ENCODE peak calls at places on chromosomes 2 and 18, in four cellular contexts. One of them, this sample, is unnamed.
A peak's percentile ranks its signal among the peaks of the same experiment; 100 is the strongest.

GRCh38 chr2:85428343-85428881 is 9.9 kb downstream of the SH2D6 start:
- DNase-seq in CD8-positive, alpha-beta T cell: no peak
- DNase-seq in effector memory CD4-positive, alpha-beta T cell: no peak
- DNase-seq in tibial artery: no peak
- DNase-seq in this sample: no peak

GRCh38 chr2:220432645-220433044 is 805.2 kb downstream of the SLC4A3 start:
- DNase-seq in CD8-positive, alpha-beta T cell: no peak
- DNase-seq in effector memory CD4-positive, alpha-beta T cell: no peak
- DNase-seq in tibial artery: no peak
- DNase-seq in this sample: no peak

GRCh38 chr2:227482638-227483340 is 10.8 kb downstream of the AGFG1 start:
- DNase-seq in CD8-positive, alpha-beta T cell: no peak
- DNase-seq in effector memory CD4-positive, alpha-beta T cell: no peak
- DNase-seq in tibial artery: no peak
- DNase-seq in this sample: no peak

GRCh38 chr2:48165066-48165753 is 258.9 kb upstream of the FBXO11 start:
- DNase-seq in CD8-positive, alpha-beta T cell: no peak
- DNase-seq in effector memory CD4-positive, alpha-beta T cell: no peak
- DNase-seq in tibial artery: no peak
- DNase-seq in this sample: no peak

GRCh38 chr18:23121133-23121532 is 14.2 kb upstream of the CABLES1 start:
- DNase-seq in CD8-positive, alpha-beta T cell: no peak
- DNase-seq in effector memory CD4-positive, alpha-beta T cell: no peak
- DNase-seq in tibial artery: no peak
- DNase-seq in this sample: no peak

GRCh38 chr2:231104115-231104713 is 20.6 kb downstream of the HTR2B start:
- DNase-seq in CD8-positive, alpha-beta T cell: peak; percentile 62
- DNase-seq in effector memory CD4-positive, alpha-beta T cell: peak; percentile 25
- DNase-seq in tibial artery: peak; percentile 76
- DNase-seq in this sample: no peak

GRCh38 chr18:51151568-51152511 is 45.6 kb downstream of the MEX3C start:
- DNase-seq in CD8-positive, alpha-beta T cell: peak; percentile 78
- DNase-seq in effector memory CD4-positive, alpha-beta T cell: peak; percentile 42
- DNase-seq in tibial artery: no peak
- DNase-seq in this sample: no peak

GRCh38 chr2:233075966-233076339 is 15.8 kb downstream of the INPP5D start:
- DNase-seq in CD8-positive, alpha-beta T cell: peak; percentile 69
- DNase-seq in effector memory CD4-positive, alpha-beta T cell: no peak
- DNase-seq in tibial artery: no peak
- DNase-seq in this sample: peak; percentile 62

GRCh38 chr2:33597026-33597425 is 2.1 kb downstream of the FAM98A start:
- DNase-seq in CD8-positive, alpha-beta T cell: no peak
- DNase-seq in effector memory CD4-positive, alpha-beta T cell: no peak
- DNase-seq in tibial artery: no peak
- DNase-seq in this sample: no peak

GRCh38 chr18:76496200-76496890 is 1.3 kb upstream of the ZNF516 start:
- DNase-seq in CD8-positive, alpha-beta T cell: no peak
- DNase-seq in effector memory CD4-positive, alpha-beta T cell: no peak
- DNase-seq in tibial artery: peak; percentile 66
- DNase-seq in this sample: peak; percentile 83

GRCh38 chr18:35817604-35818352 is 154.7 kb upstream of the RMP24 start:
- DNase-seq in CD8-positive, alpha-beta T cell: no peak
- DNase-seq in effector memory CD4-positive, alpha-beta T cell: no peak
- DNase-seq in tibial artery: no peak
- DNase-seq in this sample: no peak

GRCh38 chr18:74146756-74147155 is 878 bp downstream of the FBXO15 start:
- DNase-seq in CD8-positive, alpha-beta T cell: no peak
- DNase-seq in effector memory CD4-positive, alpha-beta T cell: no peak
- DNase-seq in tibial artery: no peak
- DNase-seq in this sample: no peak

GRCh38 chr18:60075477-60075876 is 175.7 kb downstream of the PMAIP1 start:
- DNase-seq in CD8-positive, alpha-beta T cell: no peak
- DNase-seq in effector memory CD4-positive, alpha-beta T cell: no peak
- DNase-seq in tibial artery: no peak
- DNase-seq in this sample: no peak

GRCh38 chr2:214242797-214243196 is 168.1 kb upstream of the VWC2L start:
- DNase-seq in CD8-positive, alpha-beta T cell: no peak
- DNase-seq in effector memory CD4-positive, alpha-beta T cell: no peak
- DNase-seq in tibial artery: no peak
- DNase-seq in this sample: no peak

GRCh38 chr2:10404324-10405143 is 43.6 kb downstream of the ODC1 start:
- DNase-seq in CD8-positive, alpha-beta T cell: no peak
- DNase-seq in effector memory CD4-positive, alpha-beta T cell: no peak
- DNase-seq in tibial artery: no peak
- DNase-seq in this sample: no peak

GRCh38 chr2:66270247-66270646 is 164.7 kb upstream of the MEIS1 start:
- DNase-seq in CD8-positive, alpha-beta T cell: no peak
- DNase-seq in effector memory CD4-positive, alpha-beta T cell: no peak
- DNase-seq in tibial artery: no peak
- DNase-seq in this sample: no peak

GRCh38 chr2:79801082-79801481 is 288.2 kb downstream of the CTNNA2 start:
- DNase-seq in CD8-positive, alpha-beta T cell: no peak
- DNase-seq in effector memory CD4-positive, alpha-beta T cell: no peak
- DNase-seq in tibial artery: no peak
- DNase-seq in this sample: no peak

GRCh38 chr2:60961457-60961856 is 56.1 kb upstream of the PEX13 start:
- DNase-seq in CD8-positive, alpha-beta T cell: no peak
- DNase-seq in effector memory CD4-positive, alpha-beta T cell: no peak
- DNase-seq in tibial artery: no peak
- DNase-seq in this sample: no peak

GRCh38 chr2:31693882-31694281 is 113.1 kb upstream of the SRD5A2 start:
- DNase-seq in CD8-positive, alpha-beta T cell: no peak
- DNase-seq in effector memory CD4-positive, alpha-beta T cell: no peak
- DNase-seq in tibial artery: no peak
- DNase-seq in this sample: no peak

GRCh38 chr2:216664593-216665034 is 30.7 kb downstream of the IGFBP5 start:
- DNase-seq in CD8-positive, alpha-beta T cell: no peak
- DNase-seq in effector memory CD4-positive, alpha-beta T cell: no peak
- DNase-seq in tibial artery: no peak
- DNase-seq in this sample: no peak

GRCh38 chr2:203579131-203579643 is 44.1 kb upstream of the RAPH1 start:
- DNase-seq in CD8-positive, alpha-beta T cell: no peak
- DNase-seq in effector memory CD4-positive, alpha-beta T cell: no peak
- DNase-seq in tibial artery: no peak
- DNase-seq in this sample: peak; percentile 76

GRCh38 chr18:6269933-6270332 is 144.8 kb downstream of the L3MBTL4 start:
- DNase-seq in CD8-positive, alpha-beta T cell: no peak
- DNase-seq in effector memory CD4-positive, alpha-beta T cell: no peak
- DNase-seq in tibial artery: no peak
- DNase-seq in this sample: no peak

GRCh38 chr2:152284398-152284797 is 50.6 kb upstream of the FMNL2 start:
- DNase-seq in CD8-positive, alpha-beta T cell: no peak
- DNase-seq in effector memory CD4-positive, alpha-beta T cell: no peak
- DNase-seq in tibial artery: no peak
- DNase-seq in this sample: no peak

GRCh38 chr2:25161055-25161781 is 7.2 kb downstream of the POMC start:
- DNase-seq in CD8-positive, alpha-beta T cell: peak; percentile 87
- DNase-seq in effector memory CD4-positive, alpha-beta T cell: peak; percentile 64
- DNase-seq in tibial artery: no peak
- DNase-seq in this sample: no peak

GRCh38 chr18:5469340-5469739 is 74.5 kb downstream of the EPB41L3 start:
- DNase-seq in CD8-positive, alpha-beta T cell: no peak
- DNase-seq in effector memory CD4-positive, alpha-beta T cell: no peak
- DNase-seq in tibial artery: no peak
- DNase-seq in this sample: no peak

GRCh38 chr2:108092886-108093285 is 106.6 kb downstream of the SLC5A7 start:
- DNase-seq in CD8-positive, alpha-beta T cell: no peak
- DNase-seq in effector memory CD4-positive, alpha-beta T cell: no peak
- DNase-seq in tibial artery: no peak
- DNase-seq in this sample: no peak
- H3K4me1 ChIP-seq in CD8-positive, alpha-beta T cell: no peaks in the 10 kb centered on the region
- H3K4me1 ChIP-seq in effector memory CD4-positive, alpha-beta T cell: no peaks in the 10 kb centered on the region
- H3K4me1 ChIP-seq in tibial artery: no peaks in the 10 kb centered on the region
- H3K4me1 ChIP-seq in this sample: no peaks in the 10 kb centered on the region

GRCh38 chr2:37657471-37657870 is 14.0 kb downstream of the CDC42EP3 start:
- DNase-seq in CD8-positive, alpha-beta T cell: no peak
- DNase-seq in effector memory CD4-positive, alpha-beta T cell: no peak
- DNase-seq in tibial artery: no peak
- DNase-seq in this sample: no peak

GRCh38 chr2:37663390-37663789 is 8.1 kb downstream of the CDC42EP3 start:
- DNase-seq in CD8-positive, alpha-beta T cell: no peak
- DNase-seq in effector memory CD4-positive, alpha-beta T cell: no peak
- DNase-seq in tibial artery: no peak
- DNase-seq in this sample: no peak

GRCh38 chr2:37658682-37659081 is 12.8 kb downstream of the CDC42EP3 start:
- DNase-seq in CD8-positive, alpha-beta T cell: no peak
- DNase-seq in effector memory CD4-positive, alpha-beta T cell: no peak
- DNase-seq in tibial artery: no peak
- DNase-seq in this sample: no peak

GRCh38 chr2:37656512-37657423 is 14.7 kb downstream of the CDC42EP3 start:
- DNase-seq in CD8-positive, alpha-beta T cell: no peak
- DNase-seq in effector memory CD4-positive, alpha-beta T cell: no peak
- DNase-seq in tibial artery: no peak
- DNase-seq in this sample: no peak

DNA sequence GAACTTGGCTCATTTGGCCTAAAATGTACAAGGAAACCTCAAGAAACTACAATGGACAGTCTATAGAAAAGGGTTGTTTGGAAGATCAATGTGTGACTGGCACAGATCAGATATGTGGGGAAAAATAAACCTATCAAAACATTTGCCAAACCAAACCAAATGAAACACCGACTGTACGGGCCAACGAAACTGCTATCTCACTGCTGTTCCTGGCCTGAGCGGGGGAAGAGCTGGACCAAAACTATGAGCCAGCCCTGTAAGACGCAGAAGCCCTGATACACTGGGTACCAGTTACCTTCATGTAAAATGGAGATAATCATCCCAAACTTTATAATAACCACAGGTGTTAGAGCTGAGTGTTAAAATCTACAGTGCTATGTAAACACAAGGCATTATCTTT is 11.7 kb downstream of the CDC42EP3 start:
- DNase-seq in CD8-positive, alpha-beta T cell: no peak
- DNase-seq in effector memory CD4-positive, alpha-beta T cell: no peak
- DNase-seq in tibial artery: no peak
- DNase-seq in this sample: no peak
- H3K4me1 ChIP-seq in CD8-positive, alpha-beta T cell: peaks cover 65% of the 10 kb centered on the region
- H3K4me1 ChIP-seq in effector memory CD4-positive, alpha-beta T cell: peaks cover 50% of the 10 kb centered on the region
- H3K4me1 ChIP-seq in tibial artery: peaks cover 46% of the 10 kb centered on the region
- H3K4me1 ChIP-seq in this sample: peaks cover 16% of the 10 kb centered on the region

DNA sequence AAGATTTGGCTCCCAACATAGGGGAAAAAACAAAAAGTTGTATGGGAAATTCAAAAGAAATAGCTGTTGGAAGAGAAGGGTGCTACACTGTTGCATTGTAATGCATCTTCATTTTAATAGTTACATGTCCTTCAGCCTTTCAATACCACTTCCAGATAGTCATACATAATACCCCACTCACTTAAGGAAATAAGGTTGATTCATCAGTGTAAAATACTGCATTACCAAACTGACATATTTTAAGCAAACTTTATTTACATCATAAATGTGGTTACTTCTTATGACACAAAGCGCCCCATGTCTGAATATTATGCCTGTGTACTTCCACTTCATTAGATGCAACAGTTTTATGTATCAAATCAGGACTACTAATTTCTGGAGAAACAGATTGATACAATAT is 4.5 kb downstream of the RBMS1 start:
- DNase-seq in CD8-positive, alpha-beta T cell: no peak
- DNase-seq in effector memory CD4-positive, alpha-beta T cell: no peak
- DNase-seq in tibial artery: no peak
- DNase-seq in this sample: no peak
- H3K4me1 ChIP-seq in CD8-positive, alpha-beta T cell: peaks cover 65% of the 10 kb centered on the region
- H3K4me1 ChIP-seq in effector memory CD4-positive, alpha-beta T cell: peaks cover 28% of the 10 kb centered on the region
- H3K4me1 ChIP-seq in tibial artery: peaks cover 7% of the 10 kb centered on the region
- H3K4me1 ChIP-seq in this sample: peaks cover 10% of the 10 kb centered on the region

GRCh38 chr2:166157578-166157977 is 29.8 kb upstream of the SCN1A start:
- DNase-seq in CD8-positive, alpha-beta T cell: no peak
- DNase-seq in effector memory CD4-positive, alpha-beta T cell: no peak
- DNase-seq in tibial artery: no peak
- DNase-seq in this sample: no peak
- H3K4me1 ChIP-seq in CD8-positive, alpha-beta T cell: no peaks in the 10 kb centered on the region
- H3K4me1 ChIP-seq in effector memory CD4-positive, alpha-beta T cell: no peaks in the 10 kb centered on the region
- H3K4me1 ChIP-seq in tibial artery: no peaks in the 10 kb centered on the region
- H3K4me1 ChIP-seq in this sample: no peaks in the 10 kb centered on the region

GRCh38 chr2:45170191-45170975 is 161.1 kb upstream of the SIX2 start:
- DNase-seq in CD8-positive, alpha-beta T cell: peak; percentile 31
- DNase-seq in effector memory CD4-positive, alpha-beta T cell: no peak
- DNase-seq in tibial artery: no peak
- DNase-seq in this sample: no peak

GRCh38 chr2:45169339-45170190 is 160.3 kb upstream of the SIX2 start:
- DNase-seq in CD8-positive, alpha-beta T cell: peak; percentile 42
- DNase-seq in effector memory CD4-positive, alpha-beta T cell: no peak
- DNase-seq in tibial artery: no peak
- DNase-seq in this sample: no peak

GRCh38 chr2:45166229-45166890 is 157.1 kb upstream of the SIX2 start:
- DNase-seq in CD8-positive, alpha-beta T cell: no peak
- DNase-seq in effector memory CD4-positive, alpha-beta T cell: no peak
- DNase-seq in tibial artery: no peak
- DNase-seq in this sample: no peak

GRCh38 chr2:45168731-45169338 is 159.6 kb upstream of the SIX2 start:
- DNase-seq in CD8-positive, alpha-beta T cell: peak; percentile 17
- DNase-seq in effector memory CD4-positive, alpha-beta T cell: no peak
- DNase-seq in tibial artery: no peak
- DNase-seq in this sample: no peak

GRCh38 chr2:45167885-45168284 is 158.6 kb upstream of the SIX2 start:
- DNase-seq in CD8-positive, alpha-beta T cell: no peak
- DNase-seq in effector memory CD4-positive, alpha-beta T cell: no peak
- DNase-seq in tibial artery: no peak
- DNase-seq in this sample: no peak
- H3K4me1 ChIP-seq in CD8-positive, alpha-beta T cell: no peaks in the 10 kb centered on the region
- H3K4me1 ChIP-seq in effector memory CD4-positive, alpha-beta T cell: peaks cover 4% of the 10 kb centered on the region
- H3K4me1 ChIP-seq in tibial artery: peaks cover 12% of the 10 kb centered on the region
- H3K4me1 ChIP-seq in this sample: no peaks in the 10 kb centered on the region